ENCODE peak calls at places on chromosomes 11 and 22, in four cellular contexts. A, E, W and L are unnamed samples.

GRCh38 chr11:106533046-106533445 is 455.6 kb downstream of the AASDHPPT start:
- DNase-seq in A (no peak), E (no peak), W (no peak), L (no peak)

GRCh38 chr11:65633390-65634139 is 4.3 kb upstream of the SIPA1 start:
- DNase-seq in A (no peak), E (no peak), W (no peak), L (no peak)

GRCh38 chr22:48783821-48784266 is 1043.8 kb downstream of the BRD1 start:
- DNase-seq in A (no peak), E (no peak), W (no peak), L (no peak)

GRCh38 chr22:30187726-30188407 is 58.7 kb downstream of the LIF start:
- DNase-seq in A (no peak), E (no peak), W (no peak), L (no peak)

GRCh38 chr11:114317738-114318137 is 21.5 kb downstream of the NNMT start:
- DNase-seq in A (no peak), E (peak), W (no peak), L (no peak)

GRCh38 chr11:69841859-69842698 is 22.9 kb upstream of the FGF3 start:
- DNase-seq in A (no peak), E (no peak), W (no peak), L (no peak)

GRCh38 chr11:1741741-1742140 is 8.7 kb downstream of the IFITM10 start:
- DNase-seq in A (no peak), E (no peak), W (no peak), L (no peak)

GRCh38 chr11:126431401-126432064 is 76.0 kb downstream of the ST3GAL4 start:
- DNase-seq in A (no peak), E (peak), W (no peak), L (peak)

GRCh38 chr11:61509058-61510029 is 795 bp downstream of the LRRC10B start:
- DNase-seq in A (peak), E (peak), W (peak), L (peak)

GRCh38 chr11:67056640-67057409 is at the start of gene RHOD:
- DNase-seq in A (peak), E (no peak), W (peak), L (no peak)

GRCh38 chr11:124398924-124399323 is at the start of gene OR8B3:
- DNase-seq in A (no peak), E (no peak), W (no peak), L (no peak)

GRCh38 chr11:47267858-47268257 is 2.1 kb upstream of the MADD start:
- DNase-seq in A (no peak), E (no peak), W (no peak), L (peak)

GRCh38 chr11:117919326-117920275 is 9.6 kb downstream of the TMPRSS13 start:
- DNase-seq in A (no peak), E (no peak), W (no peak), L (no peak)